ENCODE peak calls at places on chromosomes 11 and 22, in seven cellular contexts. F is tibial nerve, U is heart left ventricle, Z is HCT116, R is NB4, T is sigmoid colon, G is transverse colon. A is an unnamed sample.

GRCh38 chr11:130599073-130599654 is 150.7 kb downstream of the ADAMTS15 start:
- DNase-seq in Z (no peak), U (peak), R (no peak), G (peak), T (peak), F (peak), A (no peak)

GRCh38 chr11:69635804-69636511 is 5.0 kb upstream of the CCND1 start:
- DNase-seq in R (no peak), T (no peak), F (no peak), G (no peak), U (no peak), Z (no peak), A (no peak)

GRCh38 chr11:33742249-33742851 is 6.1 kb upstream of the CD59 start:
- DNase-seq in G (no peak), Z (no peak), T (no peak), U (no peak), F (no peak), R (peak), A (peak)

GRCh38 chr22:28766628-28767027 is 5.9 kb upstream of the CCDC117 start:
- DNase-seq in U (no peak), G (no peak), T (no peak), Z (no peak), R (no peak), F (no peak), A (no peak)

GRCh38 chr11:10288881-10289764 is 4.9 kb downstream of the SBF2 start:
- DNase-seq in Z (no peak), G (no peak), F (no peak), R (no peak), T (no peak), U (no peak), A (no peak)

GRCh38 chr11:130068546-130068985 is 1.1 kb upstream of the APLP2 start:
- DNase-seq in Z (no peak), F (no peak), R (no peak), G (no peak), U (no peak), T (no peak), A (no peak)

GRCh38 chr11:34411786-34412185 is 26.9 kb upstream of the CAT start:
- DNase-seq in G (no peak), T (no peak), Z (no peak), R (no peak), F (no peak), U (no peak), A (no peak)

GRCh38 chr11:46120361-46120710 is 918 bp downstream of the PHF21A start:
- DNase-seq in T (peak), U (no peak), R (no peak), Z (no peak), F (no peak), G (peak), A (no peak)

GRCh38 chr11:60131943-60132342 is 43.5 kb downstream of the MS4A2 start:
- DNase-seq in F (no peak), T (no peak), Z (no peak), G (no peak), R (no peak), U (no peak), A (no peak)

GRCh38 chr11:94455861-94456260 is 37.8 kb downstream of the MRE11 start:
- DNase-seq in U (no peak), R (no peak), T (no peak), Z (peak), F (no peak), G (no peak), A (no peak)

GRCh38 chr22:37431811-37432707 is 4.8 kb upstream of the ELFN2 start:
- DNase-seq in R (peak), F (no peak), T (no peak), G (no peak), Z (peak), U (no peak), A (no peak)

GRCh38 chr11:19737575-19737974 is 24.9 kb downstream of the NAV2 start:
- DNase-seq in R (no peak), Z (no peak), G (no peak), F (no peak), T (no peak), U (no peak), A (no peak)

GRCh38 chr11:13318498-13319295 is 41.1 kb downstream of the BMAL1 start:
- DNase-seq in Z (no peak), T (no peak), G (no peak), R (no peak), F (no peak), U (no peak), A (no peak)

GRCh38 chr11:115996808-115997188 is 492.6 kb upstream of the CADM1 start:
- DNase-seq in R (peak), F (no peak), T (no peak), Z (no peak), U (no peak), G (no peak), A (no peak)

GRCh38 chr11:111935331-111936044 is 1.7 kb upstream of the DIXDC1 start:
- DNase-seq in Z (no peak), R (peak), T (no peak), F (no peak), G (no peak), U (no peak), A (no peak)

GRCh38 chr11:76314741-76315090 is 66.2 kb downstream of the THAP12 start:
- DNase-seq in Z (no peak), U (no peak), G (no peak), T (no peak), F (no peak), R (no peak), A (no peak)

GRCh38 chr22:40178417-40179409 is 988 bp downstream of the TNRC6B start:
- DNase-seq in T (no peak), Z (no peak), U (no peak), R (peak), F (peak), G (peak), A (peak)

GRCh38 chr11:34632105-34632780 is 11.3 kb downstream of the EHF start:
- DNase-seq in Z (no peak), F (no peak), G (no peak), T (no peak), R (no peak), U (no peak), A (no peak)

GRCh38 chr11:27353593-27354358 is 9.2 kb downstream of the CCDC34 start:
- DNase-seq in R (no peak), G (no peak), U (no peak), T (no peak), F (no peak), Z (no peak), A (peak)

GRCh38 chr11:114170226-114170625 is 110.7 kb downstream of the ZBTB16 start:
- DNase-seq in Z (no peak), R (no peak), U (no peak), G (no peak), T (no peak), F (no peak), A (no peak)

GRCh38 chr22:22558972-22559603 is at the start of gene PRAME:
- DNase-seq in F (peak), G (peak), R (peak), Z (peak), T (no peak), U (peak), A (peak)

DNA sequence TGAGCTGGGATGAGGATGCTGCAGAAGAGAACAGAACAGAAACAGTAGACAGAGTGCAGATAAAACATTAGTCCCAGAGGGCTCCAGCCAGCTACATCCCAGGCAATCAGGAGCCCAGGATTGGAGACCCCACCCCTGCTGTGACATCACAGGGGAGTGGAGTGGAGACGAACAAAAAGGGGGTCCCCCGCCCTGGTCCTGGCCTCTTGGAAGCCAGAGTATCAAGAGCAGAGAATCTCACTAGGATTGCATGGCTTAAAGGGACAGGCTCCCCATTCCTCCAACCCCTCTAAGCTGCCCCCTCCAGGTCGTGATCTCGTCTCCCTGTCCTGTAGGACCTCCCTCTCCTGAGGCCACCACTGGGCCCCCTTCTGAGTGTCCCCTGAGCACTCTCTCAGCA is at the start of gene P2RX3:
- DNase-seq in T (no peak), R (no peak), F (no peak), U (no peak), G (no peak), Z (no peak), A (no peak)
- TF ChIP-seq POLR2A in T (no peak), R (no peak), F (no peak), U (no peak), G (no peak), Z (no peak), A (no peak)

GRCh38 chr11:67435727-67436458 is 1.6 kb downstream of the PTPRCAP start:
- DNase-seq in T (no peak), F (no peak), R (no peak), Z (no peak), U (no peak), G (no peak), A (no peak)

GRCh38 chr11:67434395-67434881 is 3.0 kb downstream of the PTPRCAP start:
- DNase-seq in G (no peak), F (no peak), Z (no peak), T (no peak), R (peak), U (no peak), A (no peak)

GRCh38 chr11:67436459-67437081 is 912 bp downstream of the PTPRCAP start:
- DNase-seq in T (no peak), G (peak), F (no peak), U (no peak), R (peak), Z (no peak), A (no peak)

GRCh38 chr11:67433536-67434394 is 3.7 kb downstream of the PTPRCAP start:
- DNase-seq in F (no peak), U (no peak), G (no peak), T (no peak), R (peak), Z (no peak), A (no peak)

DNA sequence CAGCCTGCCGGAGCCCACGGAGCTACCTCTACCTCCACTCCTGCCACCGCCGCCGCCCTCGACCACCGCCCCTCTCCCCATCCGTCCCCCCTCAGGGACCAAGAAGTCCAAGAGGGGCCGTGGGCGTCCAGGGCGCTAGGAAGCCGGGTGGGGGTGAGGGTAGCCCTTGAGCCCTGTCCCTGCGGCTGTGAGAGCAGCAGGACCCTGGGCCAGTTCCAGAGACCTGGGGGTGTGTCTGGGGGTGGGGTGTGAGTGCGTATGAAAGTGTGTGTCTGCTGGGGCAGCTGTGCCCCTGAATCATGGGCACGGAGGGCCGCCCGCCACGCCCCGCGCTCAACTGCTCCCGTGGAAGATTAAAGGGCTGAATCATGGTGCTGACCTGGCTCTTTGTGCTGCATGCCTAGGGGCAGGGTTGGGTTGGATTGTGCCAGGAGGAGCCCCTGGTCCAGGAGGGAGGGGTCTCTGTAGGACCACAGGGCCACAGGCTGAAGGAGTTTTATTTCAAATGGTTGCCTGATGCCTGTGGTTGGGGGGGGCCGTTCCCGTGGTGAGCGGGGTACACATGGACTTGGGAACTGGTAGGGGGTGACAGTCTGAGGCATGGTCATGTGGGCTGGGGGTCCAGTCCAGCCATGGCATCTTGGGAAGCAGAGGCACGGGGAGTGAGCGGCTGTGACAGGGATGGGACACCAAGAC is 2.3 kb downstream of the PTPRCAP start:
- DNase-seq in U (no peak), T (no peak), F (no peak), R (peak), G (no peak), Z (no peak), A (no peak)
- TF ChIP-seq POLR2A in U (no peak), T (no peak), F (no peak), R (no peak), G (no peak), Z (no peak), A (no peak)

DNA sequence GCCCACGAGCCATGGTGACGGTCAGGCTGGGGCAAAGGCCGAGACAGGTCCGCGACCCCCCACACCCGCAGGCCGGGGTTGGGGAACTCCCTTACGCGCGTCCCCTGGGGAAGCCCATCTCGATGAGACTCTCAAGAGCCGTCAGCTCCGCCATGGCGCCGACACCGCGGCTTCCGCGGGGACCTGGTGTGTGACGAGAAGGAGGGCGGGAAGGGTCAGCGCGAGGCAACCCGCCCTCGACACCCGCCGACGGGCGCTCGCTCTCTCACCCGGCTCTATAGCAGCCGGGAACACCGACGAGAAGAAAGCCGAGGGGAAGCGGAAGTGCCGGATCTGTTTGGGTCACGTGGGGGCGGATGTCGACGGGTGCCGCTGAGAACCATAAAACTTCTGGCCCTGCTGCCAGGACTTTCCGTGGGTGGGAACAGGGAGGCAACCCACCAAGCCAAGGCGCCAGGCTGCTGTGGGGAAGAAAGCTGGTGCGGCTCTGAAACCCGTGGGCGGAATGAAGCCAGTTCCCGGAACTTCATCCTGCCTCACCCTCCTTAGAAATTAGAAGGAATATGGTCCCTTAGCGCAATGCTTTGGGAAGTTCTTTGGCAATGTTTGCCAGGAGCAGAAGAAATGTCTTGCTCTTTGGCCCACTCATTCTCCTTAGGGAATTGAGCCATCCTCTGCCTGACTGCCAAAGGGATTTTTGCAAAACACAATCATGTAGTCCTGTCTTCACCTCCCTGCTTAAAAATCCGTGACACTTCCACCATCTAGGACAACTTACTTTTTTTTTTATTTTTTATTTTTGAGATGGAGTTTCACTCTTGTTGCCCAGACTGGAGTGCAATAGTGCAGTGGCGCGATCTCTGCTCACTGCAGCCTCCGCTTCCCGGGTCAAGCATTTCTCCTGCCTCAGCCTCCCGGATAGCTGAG is at the start of gene UBXN1:
- DNase-seq in R (peak), F (peak), Z (peak), G (peak), U (peak), T (peak), A (peak)
- TF ChIP-seq POLR2A in R (peak), F (no peak), Z (no peak), G (peak), U (no peak), T (peak), A (peak)

GRCh38 chr22:45626198-45626651 is 45.4 kb upstream of the ATXN10 start:
- DNase-seq in Z (peak), U (no peak), T (no peak), G (peak), F (no peak), R (no peak), A (no peak)
- TF ChIP-seq POLR2A in Z (no peak), U (no peak), T (no peak), G (no peak), F (no peak), R (no peak), A (no peak)

GRCh38 chr11:64242920-64243854 is 2.3 kb downstream of the FKBP2 start:
- DNase-seq in R (peak), U (no peak), Z (no peak), T (no peak), F (no peak), G (no peak), A (no peak)
- TF ChIP-seq POLR2A in R (no peak), U (no peak), Z (no peak), T (no peak), F (no peak), G (no peak), A (no peak)

DNA sequence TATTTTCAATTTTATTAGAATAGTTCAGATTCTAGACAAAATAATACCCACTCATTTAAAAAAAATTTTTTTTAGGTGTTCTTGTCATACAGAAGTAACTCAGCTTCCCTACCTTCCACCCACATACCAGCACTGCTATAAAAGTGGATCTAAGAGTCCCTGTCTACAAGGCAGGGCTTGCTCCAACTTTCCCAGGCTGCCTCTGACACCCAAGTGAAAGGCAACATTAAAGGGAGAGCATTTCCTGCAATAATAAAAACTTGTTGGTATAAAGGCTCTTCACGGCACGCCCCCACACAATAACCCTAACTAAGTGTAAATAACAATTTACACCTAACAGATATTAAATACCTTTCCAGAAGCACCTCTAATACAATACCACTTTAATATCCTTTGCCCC is 127.2 kb downstream of the APOL5 start:
- DNase-seq in U (no peak), T (no peak), Z (no peak), R (no peak), F (no peak), G (peak), A (no peak)
- TF ChIP-seq POLR2A in U (no peak), T (no peak), Z (no peak), R (no peak), F (no peak), G (no peak), A (no peak)

A was measured in erythroblast.